ENCODE peak calls at places on chromosomes 12 and 14, in five cellular contexts. P is upper lobe of left lung; D is suprapubic skin; U is naive thymus-derived CD4-positive, alpha-beta T cell; K is OCI-LY7. Q is an unnamed sample. For H3K4me1, the result is how much of the 10 kb centered on the place peaks cover.

GRCh38 chr14:55131782-55132181 is 2.7 kb downstream of the LGALS3 start:
- DNase-seq in P (no peak), D (no peak), U (no peak), K (peak), Q (no peak)

GRCh38 chr14:74368441-74368840 is 20.2 kb downstream of the VRTN start:
- DNase-seq in P (no peak), D (peak), U (no peak), K (no peak), Q (no peak)

GRCh38 chr14:37623552-37623951 is 28.1 kb downstream of the TTC6 start:
- DNase-seq in P (no peak), D (no peak), U (no peak), K (no peak), Q (no peak)

GRCh38 chr14:79514700-79515099 is 696.6 kb downstream of the DIO2 start:
- DNase-seq in P (no peak), D (no peak), U (no peak), K (no peak), Q (no peak)

GRCh38 chr12:6116481-6117021 is 7.9 kb downstream of the VWF start:
- DNase-seq in P (no peak), D (no peak), U (no peak), K (no peak), Q (no peak)

GRCh38 chr12:95318071-95318545 is 100.5 kb downstream of the VEZT start:
- DNase-seq in P (no peak), D (no peak), U (no peak), K (no peak), Q (no peak)

GRCh38 chr12:15278816-15279658 is 43.3 kb upstream of the PTPRO start:
- DNase-seq in P (no peak), D (peak), U (no peak), K (no peak), Q (peak)

GRCh38 chr12:8890313-8891084 is 23.8 kb upstream of the PHC1 start:
- DNase-seq in P (no peak), D (peak), U (peak), K (peak), Q (no peak)

GRCh38 chr14:33589334-33589733 is 361.5 kb downstream of the EGLN3 start:
- DNase-seq in P (no peak), D (no peak), U (no peak), K (no peak), Q (no peak)

GRCh38 chr12:6235499-6235898 is 35.3 kb downstream of the CD9 start:
- DNase-seq in P (peak), D (no peak), U (no peak), K (no peak), Q (no peak)

GRCh38 chr14:61179061-61179675 is 102.0 kb downstream of the TMEM30B start:
- DNase-seq in P (no peak), D (no peak), U (no peak), K (no peak), Q (no peak)

GRCh38 chr14:78567343-78567742 is 397.2 kb downstream of the NRXN3 start:
- DNase-seq in P (no peak), D (no peak), U (no peak), K (no peak), Q (no peak)

GRCh38 chr12:6341439-6342139 is at the start of gene TNFRSF1A:
- DNase-seq in P (peak), D (no peak), U (peak), K (peak), Q (no peak)

GRCh38 chr12:69024413-69024812 is 91.4 kb upstream of the CPM start:
- DNase-seq in P (no peak), D (peak), U (no peak), K (no peak), Q (no peak)

GRCh38 chr14:51319181-51319597 is 79.1 kb downstream of the TMX1 start:
- DNase-seq in P (no peak), D (no peak), U (no peak), K (no peak), Q (no peak)

GRCh38 chr12:84937383-84937782 is 24.8 kb upstream of the SLC6A15 start:
- DNase-seq in P (no peak), D (no peak), U (no peak), K (no peak), Q (no peak)

GRCh38 chr12:3523058-3523457 is 32.1 kb downstream of the PRMT8 start:
- DNase-seq in P (no peak), D (no peak), U (no peak), K (no peak), Q (no peak)

GRCh38 chr12:113413488-113413939 is 8.7 kb upstream of the SDSL start:
- DNase-seq in P (no peak), D (no peak), U (no peak), K (no peak), Q (no peak)

GRCh38 chr12:105954891-105955607 is 183.7 kb downstream of the NUAK1 start:
- DNase-seq in P (no peak), D (no peak), U (no peak), K (no peak), Q (no peak)

GRCh38 chr12:76697849-76698248 is 66.1 kb upstream of the ZDHHC17 start:
- DNase-seq in P (no peak), D (no peak), U (no peak), K (no peak), Q (no peak)

GRCh38 chr12:124921200-124922008 is 7.0 kb upstream of the UBC start:
- DNase-seq in P (no peak), D (peak), U (peak), K (peak), Q (no peak)

GRCh38 chr12:123075591-123076171 is 75.2 kb downstream of the PITPNM2 start:
- DNase-seq in P (peak), D (no peak), U (peak), K (peak), Q (no peak)

GRCh38 chr12:104522985-104523719 is 66.4 kb downstream of the CHST11 start:
- DNase-seq in P (no peak), D (no peak), U (no peak), K (peak), Q (no peak)

GRCh38 chr12:55739025-55739378 is 3.9 kb upstream of the GDF11 start:
- DNase-seq in P (no peak), D (no peak), U (no peak), K (no peak), Q (no peak)

GRCh38 chr12:103742349-103742784 is 98.7 kb downstream of the NT5DC3 start:
- DNase-seq in P (peak), D (no peak), U (no peak), K (no peak), Q (no peak)

GRCh38 chr12:43728117-43728516 is 30.5 kb downstream of the PUS7L start:
- DNase-seq in P (no peak), D (no peak), U (no peak), K (no peak), Q (no peak)

GRCh38 chr14:34619399-34619920 is 10.5 kb downstream of the SNX6 start:
- DNase-seq in P (no peak), D (no peak), U (no peak), K (no peak), Q (no peak)

GRCh38 chr12:2147335-2147734 is 94.5 kb downstream of the CACNA1C start:
- DNase-seq in P (no peak), D (no peak), U (no peak), K (no peak), Q (no peak)

GRCh38 chr12:2142068-2142467 is 89.3 kb downstream of the CACNA1C start:
- DNase-seq in P (no peak), D (no peak), U (no peak), K (no peak), Q (no peak)

GRCh38 chr12:2149091-2149490 is 96.3 kb downstream of the CACNA1C start:
- DNase-seq in P (no peak), D (no peak), U (no peak), K (no peak), Q (no peak)

GRCh38 chr12:2140858-2141519 is 88.2 kb downstream of the CACNA1C start:
- DNase-seq in P (no peak), D (no peak), U (no peak), K (no peak), Q (no peak)

GRCh38 chr12:2145433-2145832 is 92.6 kb downstream of the CACNA1C start:
- DNase-seq in P (no peak), D (no peak), U (no peak), K (no peak), Q (no peak)
- H3K4me3 ChIP-seq in P (no peak), D (no peak), U (no peak), K (no peak), Q (no peak)

DNA sequence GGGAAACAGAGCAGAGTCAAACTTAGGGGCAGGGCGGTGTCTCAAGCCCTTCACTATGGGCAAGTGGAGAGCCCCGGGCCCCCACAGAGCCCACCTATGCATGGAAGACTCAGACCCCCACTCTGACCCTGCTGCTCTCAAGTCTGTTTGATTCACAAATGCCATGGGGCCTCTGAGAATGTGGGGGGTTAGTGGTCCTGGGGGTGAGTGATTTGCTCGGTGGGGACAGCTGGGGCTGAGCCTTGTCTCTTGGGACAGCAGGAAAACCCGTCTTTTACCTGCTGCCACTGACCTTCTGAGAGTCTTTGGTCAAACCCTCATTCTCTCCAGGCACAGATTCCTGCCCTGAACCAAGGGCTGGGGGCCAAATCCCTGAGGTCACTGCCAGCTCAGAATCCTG is 201.0 kb upstream of the RTL1 start:
- DNase-seq in P (no peak), D (peak), U (no peak), K (no peak), Q (no peak)
- H3K4me1 ChIP-seq in P (under half), D (under half), U (under half), K (under half), Q (under half)

DNA sequence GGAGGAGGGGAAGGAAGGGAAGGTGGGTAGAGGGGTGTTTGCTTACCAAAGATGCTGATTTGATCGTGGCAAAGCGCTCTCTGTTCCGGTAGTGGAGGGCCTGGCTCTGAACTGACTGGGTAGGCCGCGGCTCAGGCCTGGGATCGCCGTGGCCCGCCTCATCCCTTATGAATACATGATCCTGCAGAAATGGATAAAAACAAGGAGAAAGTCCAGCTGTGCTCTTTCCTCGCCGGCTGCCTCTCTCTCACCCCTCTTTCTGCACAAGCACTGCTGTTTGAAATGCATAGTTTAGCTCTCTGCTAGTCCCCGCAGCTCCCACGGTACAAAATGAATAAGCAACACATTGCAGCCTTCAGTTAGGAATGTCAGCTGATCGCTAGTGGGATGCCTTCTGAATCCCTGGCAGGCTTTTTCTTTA is 53.8 kb downstream of the PEBP1 start:
- DNase-seq in P (peak), D (no peak), U (no peak), K (no peak), Q (peak)
- H3K4me3 ChIP-seq in P (peak), D (peak), U (no peak), K (no peak), Q (peak)

GRCh38 chr14:92607251-92607650 is 93.7 kb downstream of the RIN3 start:
- DNase-seq in P (no peak), D (no peak), U (no peak), K (no peak), Q (no peak)
- H3K4me1 ChIP-seq in P (under half), D (under half), U (under half), K (under half), Q (under half)

DNA sequence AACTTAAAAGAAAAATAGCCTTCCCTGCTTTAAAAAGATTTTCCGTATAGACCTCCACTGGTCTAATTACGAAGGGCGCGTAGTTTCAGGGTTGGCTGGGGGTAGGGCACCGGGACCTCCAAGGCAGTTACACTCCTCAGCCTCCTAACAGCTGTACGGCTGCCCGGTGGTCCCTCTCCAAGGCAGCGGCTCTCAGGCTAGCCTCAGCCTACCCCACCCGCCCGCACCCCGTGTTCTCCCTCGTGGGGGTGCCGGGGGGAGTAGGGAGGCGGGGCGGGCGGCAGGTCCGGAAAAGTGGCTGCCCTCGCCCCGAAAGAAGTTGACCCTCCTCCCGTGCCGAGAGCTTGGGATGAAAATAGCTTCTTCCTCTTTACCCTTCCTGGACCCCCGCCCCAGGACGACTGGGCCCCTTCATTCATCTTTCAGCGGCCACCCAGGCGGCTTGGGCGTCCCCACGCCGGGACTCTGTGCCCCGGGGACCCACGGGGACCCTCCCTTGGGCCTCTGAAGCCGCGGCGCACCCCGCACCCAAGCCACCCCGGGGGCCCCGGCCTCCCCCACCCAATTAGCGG is 991 bp upstream of the RCOR1 start:
- DNase-seq in P (peak), D (peak), U (peak), K (peak), Q (no peak)
- H3K4me3 ChIP-seq in P (peak), D (peak), U (peak), K (peak), Q (peak)